ENCODE peak calls at places on chromosomes 6 and 20, in eight cellular contexts. One of them, this sample, is unnamed.

GRCh38 chr6:37665309-37665708 is 32.4 kb downstream of the MDGA1 start:
- DNase-seq in IMR-90: no peak
- DNase-seq in upper lobe of left lung: no peak
- DNase-seq in HCT116: no peak
- DNase-seq in transverse colon: no peak
- DNase-seq in Peyer's patch: no peak
- DNase-seq in uterus: no peak
- DNase-seq in heart left ventricle: no peak
- DNase-seq in this sample: no peak

GRCh38 chr20:33437141-33437911 is 6.2 kb downstream of the SNTA1 start:
- DNase-seq in upper lobe of left lung: no peak
- DNase-seq in uterus: peak; percentile 35
- DNase-seq in heart left ventricle: peak; percentile 79
- DNase-seq in transverse colon: no peak
- DNase-seq in Peyer's patch: no peak
- DNase-seq in IMR-90: peak; percentile 44
- DNase-seq in HCT116: no peak
- DNase-seq in this sample: peak; percentile 32

GRCh38 chr6:128807577-128807976 is 75.4 kb upstream of the LAMA2 start:
- DNase-seq in uterus: no peak
- DNase-seq in upper lobe of left lung: no peak
- DNase-seq in transverse colon: no peak
- DNase-seq in IMR-90: peak; percentile 60
- DNase-seq in heart left ventricle: no peak
- DNase-seq in Peyer's patch: no peak
- DNase-seq in HCT116: peak; percentile 34
- DNase-seq in this sample: no peak

GRCh38 chr20:13883425-13883824 is 98.6 kb downstream of the NDUFAF5 start:
- DNase-seq in IMR-90: no peak
- DNase-seq in heart left ventricle: no peak
- DNase-seq in HCT116: no peak
- DNase-seq in upper lobe of left lung: no peak
- DNase-seq in transverse colon: no peak
- DNase-seq in uterus: no peak
- DNase-seq in Peyer's patch: no peak
- DNase-seq in this sample: no peak

GRCh38 chr6:20533746-20534294 is 437 bp upstream of the CDKAL1 start:
- DNase-seq in upper lobe of left lung: no peak
- DNase-seq in transverse colon: no peak
- DNase-seq in heart left ventricle: no peak
- DNase-seq in Peyer's patch: no peak
- DNase-seq in HCT116: no peak
- DNase-seq in IMR-90: no peak
- DNase-seq in uterus: no peak
- DNase-seq in this sample: no peak

GRCh38 chr6:47156196-47156595 is 114.1 kb upstream of the ADGRF1 start:
- DNase-seq in IMR-90: no peak
- DNase-seq in upper lobe of left lung: no peak
- DNase-seq in uterus: no peak
- DNase-seq in heart left ventricle: no peak
- DNase-seq in transverse colon: no peak
- DNase-seq in HCT116: no peak
- DNase-seq in Peyer's patch: no peak
- DNase-seq in this sample: no peak

GRCh38 chr20:54219751-54220426 is 12.0 kb downstream of the PFDN4 start:
- DNase-seq in heart left ventricle: no peak
- DNase-seq in Peyer's patch: no peak
- DNase-seq in transverse colon: no peak
- DNase-seq in IMR-90: peak; percentile 63
- DNase-seq in HCT116: peak; percentile 28
- DNase-seq in upper lobe of left lung: no peak
- DNase-seq in uterus: no peak
- DNase-seq in this sample: no peak

GRCh38 chr6:160077526-160077925 is 44.1 kb upstream of the SLC22A1 start:
- DNase-seq in HCT116: no peak
- DNase-seq in IMR-90: peak; percentile 71
- DNase-seq in upper lobe of left lung: no peak
- DNase-seq in transverse colon: no peak
- DNase-seq in heart left ventricle: no peak
- DNase-seq in Peyer's patch: no peak
- DNase-seq in uterus: no peak
- DNase-seq in this sample: no peak

GRCh38 chr6:149166747-149167146 is 150.8 kb upstream of the TAB2 start:
- DNase-seq in HCT116: no peak
- DNase-seq in upper lobe of left lung: peak; percentile 27
- DNase-seq in uterus: no peak
- DNase-seq in Peyer's patch: no peak
- DNase-seq in heart left ventricle: no peak
- DNase-seq in IMR-90: no peak
- DNase-seq in transverse colon: no peak
- DNase-seq in this sample: no peak

GRCh38 chr6:128511518-128511917 is 8.9 kb downstream of the PTPRK start:
- DNase-seq in upper lobe of left lung: no peak
- DNase-seq in heart left ventricle: no peak
- DNase-seq in HCT116: no peak
- DNase-seq in uterus: no peak
- DNase-seq in transverse colon: no peak
- DNase-seq in Peyer's patch: no peak
- DNase-seq in IMR-90: peak; percentile 69
- DNase-seq in this sample: no peak

GRCh38 chr6:149107973-149108372 is 209.5 kb upstream of the TAB2 start:
- DNase-seq in heart left ventricle: no peak
- DNase-seq in HCT116: no peak
- DNase-seq in upper lobe of left lung: no peak
- DNase-seq in uterus: no peak
- DNase-seq in IMR-90: no peak
- DNase-seq in Peyer's patch: no peak
- DNase-seq in transverse colon: no peak
- DNase-seq in this sample: no peak

GRCh38 chr6:144234399-144234798 is 50.7 kb upstream of the UTRN start:
- DNase-seq in upper lobe of left lung: no peak
- DNase-seq in HCT116: no peak
- DNase-seq in uterus: no peak
- DNase-seq in transverse colon: no peak
- DNase-seq in Peyer's patch: no peak
- DNase-seq in heart left ventricle: no peak
- DNase-seq in IMR-90: no peak
- DNase-seq in this sample: no peak

GRCh38 chr6:164344801-164345291 is 930.3 kb downstream of the QKI start:
- DNase-seq in HCT116: no peak
- DNase-seq in transverse colon: no peak
- DNase-seq in Peyer's patch: no peak
- DNase-seq in upper lobe of left lung: no peak
- DNase-seq in heart left ventricle: no peak
- DNase-seq in uterus: no peak
- DNase-seq in IMR-90: no peak
- DNase-seq in this sample: no peak

GRCh38 chr20:32858873-32859372 is at the start of gene EFCAB8:
- DNase-seq in heart left ventricle: no peak
- DNase-seq in transverse colon: no peak
- DNase-seq in uterus: no peak
- DNase-seq in upper lobe of left lung: no peak
- DNase-seq in HCT116: no peak
- DNase-seq in Peyer's patch: no peak
- DNase-seq in IMR-90: no peak
- DNase-seq in this sample: no peak

GRCh38 chr6:34696189-34696738 is 303 bp downstream of the ILRUN start:
- DNase-seq in transverse colon: peak; percentile 51
- DNase-seq in Peyer's patch: no peak
- DNase-seq in heart left ventricle: no peak
- DNase-seq in IMR-90: peak; percentile 21
- DNase-seq in upper lobe of left lung: no peak
- DNase-seq in HCT116: no peak
- DNase-seq in uterus: no peak
- DNase-seq in this sample: peak; percentile 18

GRCh38 chr20:5524886-5525285 is 208.1 kb upstream of the PROKR2 start:
- DNase-seq in transverse colon: no peak
- DNase-seq in HCT116: no peak
- DNase-seq in heart left ventricle: no peak
- DNase-seq in IMR-90: no peak
- DNase-seq in uterus: no peak
- DNase-seq in upper lobe of left lung: no peak
- DNase-seq in Peyer's patch: no peak
- DNase-seq in this sample: no peak

GRCh38 chr20:23415958-23416583 is 5.2 kb downstream of the NAPB start:
- DNase-seq in transverse colon: no peak
- DNase-seq in heart left ventricle: no peak
- DNase-seq in uterus: no peak
- DNase-seq in IMR-90: no peak
- DNase-seq in upper lobe of left lung: no peak
- DNase-seq in Peyer's patch: no peak
- DNase-seq in HCT116: no peak
- DNase-seq in this sample: no peak

GRCh38 chr6:54916858-54917257 is 70.3 kb downstream of the FAM83B start:
- DNase-seq in transverse colon: no peak
- DNase-seq in heart left ventricle: no peak
- DNase-seq in upper lobe of left lung: no peak
- DNase-seq in uterus: no peak
- DNase-seq in IMR-90: peak; percentile 75
- DNase-seq in HCT116: peak; percentile 58
- DNase-seq in Peyer's patch: no peak
- DNase-seq in this sample: no peak

GRCh38 chr6:18155864-18156396 is 708 bp downstream of the KDM1B start:
- DNase-seq in transverse colon: peak; percentile 82
- DNase-seq in uterus: peak; percentile 38
- DNase-seq in Peyer's patch: peak; percentile 79
- DNase-seq in heart left ventricle: peak; percentile 49
- DNase-seq in IMR-90: peak; percentile 27
- DNase-seq in HCT116: peak; percentile 80
- DNase-seq in upper lobe of left lung: no peak
- DNase-seq in this sample: no peak

GRCh38 chr6:97726378-97726777 is 443.4 kb upstream of the MMS22L start:
- DNase-seq in transverse colon: no peak
- DNase-seq in upper lobe of left lung: no peak
- DNase-seq in uterus: no peak
- DNase-seq in Peyer's patch: no peak
- DNase-seq in IMR-90: no peak
- DNase-seq in HCT116: no peak
- DNase-seq in heart left ventricle: no peak
- DNase-seq in this sample: no peak

GRCh38 chr20:18657575-18657974 is 69.7 kb downstream of the DTD1 start:
- DNase-seq in uterus: no peak
- DNase-seq in IMR-90: peak; percentile 87
- DNase-seq in HCT116: no peak
- DNase-seq in Peyer's patch: no peak
- DNase-seq in transverse colon: no peak
- DNase-seq in heart left ventricle: no peak
- DNase-seq in upper lobe of left lung: no peak
- DNase-seq in this sample: no peak

GRCh38 chr6:159716247-159717086 is 10.8 kb upstream of the WTAP start:
- DNase-seq in transverse colon: no peak
- DNase-seq in uterus: peak; percentile 65
- DNase-seq in upper lobe of left lung: no peak
- DNase-seq in IMR-90: peak; percentile 98
- DNase-seq in heart left ventricle: no peak
- DNase-seq in Peyer's patch: no peak
- DNase-seq in HCT116: no peak
- DNase-seq in this sample: no peak

GRCh38 chr6:33586108-33586640 is 6.1 kb upstream of the BAK1 start:
- DNase-seq in upper lobe of left lung: no peak
- DNase-seq in uterus: no peak
- DNase-seq in Peyer's patch: no peak
- DNase-seq in IMR-90: no peak
- DNase-seq in heart left ventricle: no peak
- DNase-seq in transverse colon: no peak
- DNase-seq in HCT116: no peak
- DNase-seq in this sample: no peak

GRCh38 chr6:14559754-14560527 is 442.4 kb downstream of the CD83 start:
- DNase-seq in transverse colon: no peak
- DNase-seq in Peyer's patch: no peak
- DNase-seq in heart left ventricle: no peak
- DNase-seq in HCT116: no peak
- DNase-seq in IMR-90: peak; percentile 27
- DNase-seq in upper lobe of left lung: no peak
- DNase-seq in uterus: no peak
- DNase-seq in this sample: no peak

GRCh38 chr6:137811121-137811911 is 55.7 kb upstream of the TNFAIP3 start:
- DNase-seq in HCT116: peak; percentile 55
- DNase-seq in IMR-90: peak; percentile 96
- DNase-seq in upper lobe of left lung: no peak
- DNase-seq in heart left ventricle: peak; percentile 40
- DNase-seq in transverse colon: peak; percentile 82
- DNase-seq in uterus: peak; percentile 59
- DNase-seq in Peyer's patch: peak; percentile 74
- DNase-seq in this sample: peak; percentile 60
- TF ChIP-seq POLR2A in HCT116: no peak
- TF ChIP-seq POLR2A in IMR-90: no peak
- TF ChIP-seq POLR2A in upper lobe of left lung: no peak
- TF ChIP-seq POLR2A in heart left ventricle: no peak
- TF ChIP-seq POLR2A in transverse colon: peak; percentile 27
- TF ChIP-seq POLR2A in uterus: no peak
- TF ChIP-seq POLR2A in Peyer's patch: no peak
- TF ChIP-seq POLR2A in this sample: no peak

GRCh38 chr6:3310710-3311109 is 52.0 kb downstream of the PSMG4 start:
- DNase-seq in transverse colon: no peak
- DNase-seq in upper lobe of left lung: no peak
- DNase-seq in HCT116: no peak
- DNase-seq in IMR-90: no peak
- DNase-seq in heart left ventricle: no peak
- DNase-seq in uterus: no peak
- DNase-seq in Peyer's patch: no peak
- DNase-seq in this sample: no peak
- H3K9me3 ChIP-seq in transverse colon: no peaks in the 10 kb centered on the region
- H3K9me3 ChIP-seq in upper lobe of left lung: no peaks in the 10 kb centered on the region
- H3K9me3 ChIP-seq in HCT116: no peaks in the 10 kb centered on the region
- H3K9me3 ChIP-seq in IMR-90: peaks cover 7% of the 10 kb centered on the region
- H3K9me3 ChIP-seq in heart left ventricle: no peaks in the 10 kb centered on the region
- H3K9me3 ChIP-seq in uterus: no peaks in the 10 kb centered on the region
- H3K9me3 ChIP-seq in Peyer's patch: no peaks in the 10 kb centered on the region
- H3K9me3 ChIP-seq in this sample: no peaks in the 10 kb centered on the region

GRCh38 chr6:137783640-137784198 is 83.3 kb upstream of the TNFAIP3 start:
- DNase-seq in upper lobe of left lung: no peak
- DNase-seq in heart left ventricle: no peak
- DNase-seq in uterus: no peak
- DNase-seq in HCT116: no peak
- DNase-seq in Peyer's patch: no peak
- DNase-seq in IMR-90: no peak
- DNase-seq in transverse colon: no peak
- DNase-seq in this sample: no peak
- H3K27ac ChIP-seq in upper lobe of left lung: no peak overlapping the region
- H3K27ac ChIP-seq in heart left ventricle: no peak overlapping the region
- H3K27ac ChIP-seq in uterus: no peak overlapping the region
- H3K27ac ChIP-seq in HCT116: no peak overlapping the region
- H3K27ac ChIP-seq in Peyer's patch: no peak overlapping the region
- H3K27ac ChIP-seq in IMR-90: no peak overlapping the region
- H3K27ac ChIP-seq in transverse colon: no peak overlapping the region
- H3K27ac ChIP-seq in this sample: no peak overlapping the region

GRCh38 chr20:60512436-60512835 is 554.2 kb downstream of the CDH26 start:
- DNase-seq in transverse colon: no peak
- DNase-seq in upper lobe of left lung: no peak
- DNase-seq in heart left ventricle: no peak
- DNase-seq in Peyer's patch: no peak
- DNase-seq in uterus: no peak
- DNase-seq in IMR-90: peak; percentile 63
- DNase-seq in HCT116: no peak
- DNase-seq in this sample: no peak

DNA sequence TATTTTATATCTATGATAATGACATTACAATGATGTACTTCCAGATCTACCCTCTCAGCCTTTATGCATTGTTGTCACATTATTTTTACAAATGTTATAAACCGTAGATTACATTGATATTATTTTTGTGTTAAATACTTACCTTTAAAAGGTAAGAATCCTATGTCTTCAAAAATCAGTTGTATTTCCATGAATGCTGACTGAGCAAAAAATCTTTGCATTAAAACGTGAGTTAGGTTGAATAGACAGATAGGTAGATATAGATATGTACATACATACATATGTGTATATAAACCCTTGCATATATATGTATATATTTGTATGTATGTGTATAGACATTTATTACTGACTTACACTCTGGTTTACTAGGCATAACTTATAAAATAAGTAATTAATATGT is 558.2 kb downstream of the CDH26 start:
- DNase-seq in IMR-90: no peak
- DNase-seq in transverse colon: no peak
- DNase-seq in Peyer's patch: no peak
- DNase-seq in HCT116: no peak
- DNase-seq in heart left ventricle: no peak
- DNase-seq in uterus: no peak
- DNase-seq in upper lobe of left lung: no peak
- DNase-seq in this sample: no peak
- TF ChIP-seq POLR2A in IMR-90: no peak
- TF ChIP-seq POLR2A in transverse colon: no peak
- TF ChIP-seq POLR2A in Peyer's patch: no peak
- TF ChIP-seq POLR2A in HCT116: no peak
- TF ChIP-seq POLR2A in heart left ventricle: no peak
- TF ChIP-seq POLR2A in uterus: no peak
- TF ChIP-seq POLR2A in upper lobe of left lung: no peak
- TF ChIP-seq POLR2A in this sample: no peak